ENCODE peak calls at places on chromosomes 5 and 9, in ten cellular contexts. D, B, N, P, E, J, A, Q, Z and T are unnamed samples.

GRCh38 chr9:71001780-71002386 is 119.5 kb downstream of the TRPM3 start:
- DNase-seq in D (peak), B (no peak), N (peak), P (no peak), E (peak), J (no peak), A (peak), Q (no peak), Z (peak), T (no peak)

GRCh38 chr9:93820667-93821306 is 134.4 kb downstream of the BARX1 start:
- DNase-seq in D (no peak), B (no peak), N (peak), P (no peak), E (no peak), J (no peak), A (no peak), Q (no peak), Z (no peak), T (no peak)

GRCh38 chr9:6090811-6091210 is 75.4 kb upstream of the RANBP6 start:
- DNase-seq in D (no peak), B (no peak), N (no peak), P (no peak), E (no peak), J (no peak), A (no peak), Q (no peak), Z (no peak), T (no peak)

GRCh38 chr9:81266674-81267073 is 422.7 kb downstream of the TLE1 start:
- DNase-seq in D (peak), B (no peak), N (no peak), P (no peak), E (peak), J (no peak), A (peak), Q (no peak), Z (peak), T (peak)

GRCh38 chr5:125044491-125045282 is 298.2 kb upstream of the ZNF608 start:
- DNase-seq in D (peak), B (no peak), N (no peak), P (no peak), E (no peak), J (no peak), A (no peak), Q (no peak), Z (no peak), T (no peak)

GRCh38 chr5:60489377-60489776 is 210.6 kb downstream of the DEPDC1B start:
- DNase-seq in D (no peak), B (no peak), N (no peak), P (no peak), E (no peak), J (no peak), A (no peak), Q (no peak), Z (no peak), T (no peak)

GRCh38 chr9:113963017-113963620 is 87.0 kb downstream of the ZNF618 start:
- DNase-seq in D (peak), B (no peak), N (peak), P (no peak), E (no peak), J (no peak), A (peak), Q (peak), Z (peak), T (no peak)

GRCh38 chr5:50711280-50711679 is 44.8 kb downstream of the PARP8 start:
- DNase-seq in D (peak), B (peak), N (peak), P (no peak), E (no peak), J (no peak), A (peak), Q (peak), Z (no peak), T (no peak)

GRCh38 chr5:167425161-167425560 is 866.3 kb upstream of the WWC1 start:
- DNase-seq in D (no peak), B (no peak), N (no peak), P (no peak), E (no peak), J (no peak), A (no peak), Q (no peak), Z (no peak), T (no peak)

GRCh38 chr5:170316933-170317332 is 19.4 kb upstream of the LCP2 start:
- DNase-seq in D (no peak), B (no peak), N (no peak), P (no peak), E (no peak), J (no peak), A (no peak), Q (no peak), Z (no peak), T (no peak)

GRCh38 chr9:17906204-17906840 is 327.5 kb downstream of the SH3GL2 start:
- DNase-seq in D (peak), B (no peak), N (no peak), P (peak), E (no peak), J (peak), A (no peak), Q (no peak), Z (peak), T (no peak)

GRCh38 chr5:470961-471749 is 28.2 kb downstream of the EXOC3 start:
- DNase-seq in D (no peak), B (no peak), N (no peak), P (peak), E (no peak), J (no peak), A (peak), Q (no peak), Z (no peak), T (no peak)
- H3K4me3 ChIP-seq in D (no peak), B (no peak), N (no peak), P (no peak), E (no peak), J (no peak), A (peak), Q (peak), Z (no peak), T (no peak)

DNA sequence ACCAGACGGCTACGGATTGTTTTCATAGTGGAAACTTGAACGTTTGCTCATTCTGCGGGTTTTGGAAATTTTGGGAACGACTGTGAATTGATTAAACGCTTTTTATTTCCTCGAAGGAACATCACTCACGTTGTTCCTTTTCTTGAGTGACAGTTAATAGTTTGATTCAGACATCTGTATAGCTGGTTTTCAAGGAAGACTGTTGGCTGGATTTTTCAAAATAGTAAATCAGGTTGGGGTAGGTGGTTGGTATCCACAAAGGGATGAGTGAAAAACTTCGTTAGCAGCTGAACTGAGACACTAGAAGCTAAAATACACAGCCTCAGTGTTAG is 1.1 kb downstream of the TGFBR1 start:
- DNase-seq in D (no peak), B (no peak), N (no peak), P (no peak), E (no peak), J (no peak), A (no peak), Q (no peak), Z (no peak), T (no peak)
- H3K4me3 ChIP-seq in D (peak), B (peak), N (peak), P (peak), E (peak), J (peak), A (peak), Q (peak), Z (peak), T (peak)

DNA sequence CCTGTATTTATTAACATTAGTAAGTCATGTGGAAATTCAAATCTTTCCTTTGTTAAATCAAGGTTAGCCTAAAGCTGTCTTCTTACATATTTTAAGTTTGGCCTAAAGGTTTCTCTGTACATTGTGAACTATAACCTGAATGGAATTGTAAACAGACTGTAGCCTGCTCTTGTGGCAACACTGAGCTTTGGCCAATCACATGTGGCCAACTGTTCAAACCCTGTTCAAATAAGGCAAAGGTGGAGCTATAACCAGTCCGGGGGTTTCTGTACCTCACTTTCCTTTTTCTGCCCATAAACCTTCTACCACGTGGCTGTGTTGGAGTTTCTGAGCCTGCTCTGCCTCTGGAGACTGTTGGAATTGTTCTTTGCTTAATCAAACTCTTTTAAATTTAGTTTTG is 3.3 kb upstream of the HAPLN1 start:
- DNase-seq in D (no peak), B (no peak), N (peak), P (no peak), E (no peak), J (no peak), A (no peak), Q (no peak), Z (no peak), T (no peak)
- H3K4me3 ChIP-seq in D (no peak), B (no peak), N (no peak), P (no peak), E (no peak), J (no peak), A (no peak), Q (no peak), Z (no peak), T (no peak)

GRCh38 chr5:56817306-56817986 is 2.1 kb downstream of the MAP3K1 start:
- DNase-seq in D (peak), B (no peak), N (no peak), P (no peak), E (no peak), J (no peak), A (no peak), Q (no peak), Z (peak), T (no peak)

GRCh38 chr5:56816546-56817081 is 1.3 kb downstream of the MAP3K1 start:
- DNase-seq in D (peak), B (peak), N (peak), P (peak), E (no peak), J (peak), A (peak), Q (peak), Z (peak), T (no peak)

GRCh38 chr5:56818409-56819026 is 3.2 kb downstream of the MAP3K1 start:
- DNase-seq in D (peak), B (no peak), N (peak), P (no peak), E (no peak), J (no peak), A (peak), Q (no peak), Z (peak), T (no peak)

GRCh38 chr5:56815657-56816545 is 552 bp downstream of the MAP3K1 start:
- DNase-seq in D (no peak), B (peak), N (peak), P (peak), E (no peak), J (peak), A (peak), Q (peak), Z (peak), T (no peak)

GRCh38 chr5:56819027-56819881 is 3.9 kb downstream of the MAP3K1 start:
- DNase-seq in D (peak), B (no peak), N (no peak), P (no peak), E (no peak), J (no peak), A (no peak), Q (no peak), Z (peak), T (no peak)
- H3K4me3 ChIP-seq in D (no peak), B (peak), N (no peak), P (no peak), E (peak), J (no peak), A (no peak), Q (peak), Z (peak), T (no peak)

GRCh38 chr9:20357207-20357503 is 265.1 kb downstream of the MLLT3 start:
- DNase-seq in D (peak), B (no peak), N (no peak), P (no peak), E (no peak), J (no peak), A (no peak), Q (no peak), Z (no peak), T (no peak)
- H3K4me3 ChIP-seq in D (no peak), B (no peak), N (no peak), P (no peak), E (no peak), J (no peak), A (no peak), Q (no peak), Z (no peak), T (no peak)

DNA sequence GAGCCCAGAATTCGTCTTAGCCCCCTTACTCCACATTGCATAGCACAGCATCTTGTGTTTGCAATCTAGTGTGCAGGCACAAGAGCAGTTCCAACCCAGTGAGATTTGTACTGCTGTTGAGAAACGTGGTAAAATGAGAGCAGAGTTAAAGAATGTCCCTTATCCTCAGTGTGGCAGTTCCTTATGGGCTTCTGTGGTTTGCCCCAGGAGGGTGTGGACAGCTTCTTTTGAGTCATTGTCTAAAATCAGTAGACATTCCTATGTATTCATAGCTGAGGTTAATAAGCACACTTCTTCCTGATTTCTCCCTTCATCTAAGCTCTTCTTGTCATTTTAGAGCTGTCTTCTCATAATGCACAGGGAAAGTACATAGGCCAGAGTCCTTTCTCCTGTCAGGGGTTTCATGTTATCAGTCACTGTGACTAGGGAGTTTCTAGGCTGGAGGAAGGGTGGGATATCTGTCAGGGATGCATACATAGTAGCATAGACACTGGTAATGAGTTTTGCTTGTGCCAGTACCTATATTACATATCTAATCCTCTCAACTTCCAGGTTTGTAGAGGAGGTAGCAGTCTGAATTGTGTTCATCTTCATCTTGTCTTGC is 2.0 kb upstream of the CAVIN4 start:
- DNase-seq in D (peak), B (no peak), N (peak), P (no peak), E (no peak), J (no peak), A (peak), Q (no peak), Z (peak), T (no peak)
- H3K4me3 ChIP-seq in D (no peak), B (no peak), N (no peak), P (no peak), E (no peak), J (no peak), A (no peak), Q (no peak), Z (no peak), T (no peak)